ENCODE peak calls at places on chromosomes 13 and 19, in eight cellular contexts. One of them, this sample, is unnamed.

GRCh38 chr19:39363909-39364457 is 21.8 kb downstream of the SAMD4B start:
- DNase-seq in activated naive CD8-positive, alpha-beta T cell treated with anti-CD3 and anti-CD28 coated beads, Interleukin-2, amount 50 U/mL, for 16 hours: no peak
- DNase-seq in activated CD4-positive, alpha-beta T cell treated with anti-CD3 and anti-CD28 coated beads, Interleukin-2, amount 10 ng/mL, durations not matched to agents 7 days and 5 days: no peak
- DNase-seq in endothelial cell: no peak
- DNase-seq in RPMI7951: peak
- DNase-seq in cardiac muscle cell: no peak
- DNase-seq in nephron progenitor cell: no peak
- DNase-seq in HEK293T: no peak
- DNase-seq in this sample: no peak

GRCh38 chr13:49323344-49323743 is 75.6 kb downstream of the CDADC1 start:
- DNase-seq in HEK293T: no peak
- DNase-seq in RPMI7951: no peak
- DNase-seq in endothelial cell: no peak
- DNase-seq in activated CD4-positive, alpha-beta T cell treated with anti-CD3 and anti-CD28 coated beads, Interleukin-2, amount 10 ng/mL, durations not matched to agents 7 days and 5 days: no peak
- DNase-seq in cardiac muscle cell: no peak
- DNase-seq in nephron progenitor cell: no peak
- DNase-seq in activated naive CD8-positive, alpha-beta T cell treated with anti-CD3 and anti-CD28 coated beads, Interleukin-2, amount 50 U/mL, for 16 hours: no peak
- DNase-seq in this sample: no peak

GRCh38 chr19:6744381-6745288 is 5.2 kb downstream of the TRIP10 start:
- DNase-seq in endothelial cell: no peak
- DNase-seq in cardiac muscle cell: peak
- DNase-seq in RPMI7951: peak
- DNase-seq in HEK293T: peak
- DNase-seq in nephron progenitor cell: no peak
- DNase-seq in activated naive CD8-positive, alpha-beta T cell treated with anti-CD3 and anti-CD28 coated beads, Interleukin-2, amount 50 U/mL, for 16 hours: no peak
- DNase-seq in activated CD4-positive, alpha-beta T cell treated with anti-CD3 and anti-CD28 coated beads, Interleukin-2, amount 10 ng/mL, durations not matched to agents 7 days and 5 days: no peak
- DNase-seq in this sample: no peak

GRCh38 chr13:30002577-30002976 is 152.2 kb upstream of the UBL3 start:
- DNase-seq in RPMI7951: peak
- DNase-seq in HEK293T: no peak
- DNase-seq in endothelial cell: no peak
- DNase-seq in activated CD4-positive, alpha-beta T cell treated with anti-CD3 and anti-CD28 coated beads, Interleukin-2, amount 10 ng/mL, durations not matched to agents 7 days and 5 days: no peak
- DNase-seq in nephron progenitor cell: no peak
- DNase-seq in activated naive CD8-positive, alpha-beta T cell treated with anti-CD3 and anti-CD28 coated beads, Interleukin-2, amount 50 U/mL, for 16 hours: no peak
- DNase-seq in cardiac muscle cell: no peak
- DNase-seq in this sample: no peak

GRCh38 chr13:79861731-79862130 is 380.8 kb downstream of the NDFIP2 start:
- DNase-seq in RPMI7951: no peak
- DNase-seq in nephron progenitor cell: no peak
- DNase-seq in cardiac muscle cell: no peak
- DNase-seq in activated CD4-positive, alpha-beta T cell treated with anti-CD3 and anti-CD28 coated beads, Interleukin-2, amount 10 ng/mL, durations not matched to agents 7 days and 5 days: no peak
- DNase-seq in endothelial cell: no peak
- DNase-seq in HEK293T: no peak
- DNase-seq in activated naive CD8-positive, alpha-beta T cell treated with anti-CD3 and anti-CD28 coated beads, Interleukin-2, amount 50 U/mL, for 16 hours: no peak
- DNase-seq in this sample: no peak

GRCh38 chr13:37984357-37984756 is 114.8 kb upstream of the TRPC4 start:
- DNase-seq in cardiac muscle cell: no peak
- DNase-seq in activated CD4-positive, alpha-beta T cell treated with anti-CD3 and anti-CD28 coated beads, Interleukin-2, amount 10 ng/mL, durations not matched to agents 7 days and 5 days: no peak
- DNase-seq in activated naive CD8-positive, alpha-beta T cell treated with anti-CD3 and anti-CD28 coated beads, Interleukin-2, amount 50 U/mL, for 16 hours: no peak
- DNase-seq in RPMI7951: no peak
- DNase-seq in HEK293T: no peak
- DNase-seq in endothelial cell: no peak
- DNase-seq in nephron progenitor cell: no peak
- DNase-seq in this sample: no peak

GRCh38 chr19:13012690-13013608 is 17.7 kb downstream of the NFIX start:
- DNase-seq in cardiac muscle cell: no peak
- DNase-seq in RPMI7951: peak
- DNase-seq in endothelial cell: no peak
- DNase-seq in nephron progenitor cell: no peak
- DNase-seq in HEK293T: no peak
- DNase-seq in activated CD4-positive, alpha-beta T cell treated with anti-CD3 and anti-CD28 coated beads, Interleukin-2, amount 10 ng/mL, durations not matched to agents 7 days and 5 days: peak
- DNase-seq in activated naive CD8-positive, alpha-beta T cell treated with anti-CD3 and anti-CD28 coated beads, Interleukin-2, amount 50 U/mL, for 16 hours: no peak
- DNase-seq in this sample: no peak

GRCh38 chr19:21587117-21587461 is 81.7 kb downstream of the ZNF429 start:
- DNase-seq in cardiac muscle cell: no peak
- DNase-seq in HEK293T: no peak
- DNase-seq in RPMI7951: no peak
- DNase-seq in nephron progenitor cell: no peak
- DNase-seq in activated naive CD8-positive, alpha-beta T cell treated with anti-CD3 and anti-CD28 coated beads, Interleukin-2, amount 50 U/mL, for 16 hours: no peak
- DNase-seq in activated CD4-positive, alpha-beta T cell treated with anti-CD3 and anti-CD28 coated beads, Interleukin-2, amount 10 ng/mL, durations not matched to agents 7 days and 5 days: no peak
- DNase-seq in endothelial cell: no peak
- DNase-seq in this sample: no peak

GRCh38 chr13:94996445-94996844 is 284.1 kb upstream of the SOX21 start:
- DNase-seq in activated CD4-positive, alpha-beta T cell treated with anti-CD3 and anti-CD28 coated beads, Interleukin-2, amount 10 ng/mL, durations not matched to agents 7 days and 5 days: no peak
- DNase-seq in nephron progenitor cell: no peak
- DNase-seq in cardiac muscle cell: no peak
- DNase-seq in RPMI7951: no peak
- DNase-seq in HEK293T: no peak
- DNase-seq in activated naive CD8-positive, alpha-beta T cell treated with anti-CD3 and anti-CD28 coated beads, Interleukin-2, amount 50 U/mL, for 16 hours: no peak
- DNase-seq in endothelial cell: no peak
- DNase-seq in this sample: no peak

GRCh38 chr13:110965038-110965754 is 50.3 kb upstream of the ANKRD10 start:
- DNase-seq in activated CD4-positive, alpha-beta T cell treated with anti-CD3 and anti-CD28 coated beads, Interleukin-2, amount 10 ng/mL, durations not matched to agents 7 days and 5 days: peak
- DNase-seq in HEK293T: no peak
- DNase-seq in endothelial cell: no peak
- DNase-seq in RPMI7951: peak
- DNase-seq in nephron progenitor cell: no peak
- DNase-seq in cardiac muscle cell: no peak
- DNase-seq in activated naive CD8-positive, alpha-beta T cell treated with anti-CD3 and anti-CD28 coated beads, Interleukin-2, amount 50 U/mL, for 16 hours: no peak
- DNase-seq in this sample: peak

GRCh38 chr13:113929628-113930615 is 44.0 kb downstream of the C13orf46 start:
- DNase-seq in activated CD4-positive, alpha-beta T cell treated with anti-CD3 and anti-CD28 coated beads, Interleukin-2, amount 10 ng/mL, durations not matched to agents 7 days and 5 days: no peak
- DNase-seq in nephron progenitor cell: no peak
- DNase-seq in RPMI7951: no peak
- DNase-seq in activated naive CD8-positive, alpha-beta T cell treated with anti-CD3 and anti-CD28 coated beads, Interleukin-2, amount 50 U/mL, for 16 hours: no peak
- DNase-seq in endothelial cell: no peak
- DNase-seq in cardiac muscle cell: no peak
- DNase-seq in HEK293T: no peak
- DNase-seq in this sample: no peak

GRCh38 chr19:17406039-17406886 is 833 bp upstream of the BST2 start:
- DNase-seq in endothelial cell: no peak
- DNase-seq in RPMI7951: peak
- DNase-seq in HEK293T: no peak
- DNase-seq in activated naive CD8-positive, alpha-beta T cell treated with anti-CD3 and anti-CD28 coated beads, Interleukin-2, amount 50 U/mL, for 16 hours: no peak
- DNase-seq in nephron progenitor cell: no peak
- DNase-seq in cardiac muscle cell: no peak
- DNase-seq in activated CD4-positive, alpha-beta T cell treated with anti-CD3 and anti-CD28 coated beads, Interleukin-2, amount 10 ng/mL, durations not matched to agents 7 days and 5 days: peak
- DNase-seq in this sample: no peak

GRCh38 chr19:49952475-49952829 is 8.5 kb downstream of the SIGLEC11 start:
- DNase-seq in HEK293T: no peak
- DNase-seq in endothelial cell: no peak
- DNase-seq in RPMI7951: no peak
- DNase-seq in cardiac muscle cell: no peak
- DNase-seq in activated naive CD8-positive, alpha-beta T cell treated with anti-CD3 and anti-CD28 coated beads, Interleukin-2, amount 50 U/mL, for 16 hours: no peak
- DNase-seq in nephron progenitor cell: no peak
- DNase-seq in activated CD4-positive, alpha-beta T cell treated with anti-CD3 and anti-CD28 coated beads, Interleukin-2, amount 10 ng/mL, durations not matched to agents 7 days and 5 days: no peak
- DNase-seq in this sample: no peak

GRCh38 chr13:73303858-73304257 is 245.1 kb downstream of the KLF5 start:
- DNase-seq in activated CD4-positive, alpha-beta T cell treated with anti-CD3 and anti-CD28 coated beads, Interleukin-2, amount 10 ng/mL, durations not matched to agents 7 days and 5 days: no peak
- DNase-seq in HEK293T: no peak
- DNase-seq in RPMI7951: no peak
- DNase-seq in activated naive CD8-positive, alpha-beta T cell treated with anti-CD3 and anti-CD28 coated beads, Interleukin-2, amount 50 U/mL, for 16 hours: no peak
- DNase-seq in endothelial cell: no peak
- DNase-seq in nephron progenitor cell: no peak
- DNase-seq in cardiac muscle cell: no peak
- DNase-seq in this sample: no peak

GRCh38 chr19:14473073-14473790 is 1.9 kb downstream of the PTGER1 start:
- DNase-seq in endothelial cell: no peak
- DNase-seq in activated naive CD8-positive, alpha-beta T cell treated with anti-CD3 and anti-CD28 coated beads, Interleukin-2, amount 50 U/mL, for 16 hours: no peak
- DNase-seq in RPMI7951: no peak
- DNase-seq in cardiac muscle cell: no peak
- DNase-seq in activated CD4-positive, alpha-beta T cell treated with anti-CD3 and anti-CD28 coated beads, Interleukin-2, amount 10 ng/mL, durations not matched to agents 7 days and 5 days: no peak
- DNase-seq in nephron progenitor cell: no peak
- DNase-seq in HEK293T: no peak
- DNase-seq in this sample: no peak

GRCh38 chr13:75151081-75151643 is 330.8 kb downstream of the TBC1D4 start:
- DNase-seq in RPMI7951: no peak
- DNase-seq in endothelial cell: no peak
- DNase-seq in HEK293T: no peak
- DNase-seq in activated naive CD8-positive, alpha-beta T cell treated with anti-CD3 and anti-CD28 coated beads, Interleukin-2, amount 50 U/mL, for 16 hours: no peak
- DNase-seq in cardiac muscle cell: no peak
- DNase-seq in activated CD4-positive, alpha-beta T cell treated with anti-CD3 and anti-CD28 coated beads, Interleukin-2, amount 10 ng/mL, durations not matched to agents 7 days and 5 days: no peak
- DNase-seq in nephron progenitor cell: no peak
- DNase-seq in this sample: no peak

GRCh38 chr19:35249146-35249847 is 495 bp downstream of the LSR start:
- DNase-seq in activated naive CD8-positive, alpha-beta T cell treated with anti-CD3 and anti-CD28 coated beads, Interleukin-2, amount 50 U/mL, for 16 hours: no peak
- DNase-seq in cardiac muscle cell: no peak
- DNase-seq in HEK293T: no peak
- DNase-seq in activated CD4-positive, alpha-beta T cell treated with anti-CD3 and anti-CD28 coated beads, Interleukin-2, amount 10 ng/mL, durations not matched to agents 7 days and 5 days: no peak
- DNase-seq in nephron progenitor cell: no peak
- DNase-seq in RPMI7951: no peak
- DNase-seq in endothelial cell: no peak
- DNase-seq in this sample: no peak

GRCh38 chr13:23748591-23748990 is 140.6 kb downstream of the MIPEP start:
- DNase-seq in cardiac muscle cell: no peak
- DNase-seq in nephron progenitor cell: no peak
- DNase-seq in RPMI7951: no peak
- DNase-seq in activated naive CD8-positive, alpha-beta T cell treated with anti-CD3 and anti-CD28 coated beads, Interleukin-2, amount 50 U/mL, for 16 hours: no peak
- DNase-seq in endothelial cell: no peak
- DNase-seq in activated CD4-positive, alpha-beta T cell treated with anti-CD3 and anti-CD28 coated beads, Interleukin-2, amount 10 ng/mL, durations not matched to agents 7 days and 5 days: no peak
- DNase-seq in HEK293T: no peak
- DNase-seq in this sample: no peak

GRCh38 chr13:64855506-64855905 is 2374.6 kb downstream of the PCDH9 start:
- DNase-seq in activated CD4-positive, alpha-beta T cell treated with anti-CD3 and anti-CD28 coated beads, Interleukin-2, amount 10 ng/mL, durations not matched to agents 7 days and 5 days: no peak
- DNase-seq in RPMI7951: peak
- DNase-seq in nephron progenitor cell: no peak
- DNase-seq in activated naive CD8-positive, alpha-beta T cell treated with anti-CD3 and anti-CD28 coated beads, Interleukin-2, amount 50 U/mL, for 16 hours: no peak
- DNase-seq in cardiac muscle cell: peak
- DNase-seq in HEK293T: no peak
- DNase-seq in endothelial cell: no peak
- DNase-seq in this sample: no peak

GRCh38 chr19:54674021-54674617 is 11.3 kb downstream of the LILRB4 start:
- DNase-seq in endothelial cell: no peak
- DNase-seq in HEK293T: no peak
- DNase-seq in cardiac muscle cell: no peak
- DNase-seq in activated CD4-positive, alpha-beta T cell treated with anti-CD3 and anti-CD28 coated beads, Interleukin-2, amount 10 ng/mL, durations not matched to agents 7 days and 5 days: peak
- DNase-seq in nephron progenitor cell: no peak
- DNase-seq in RPMI7951: peak
- DNase-seq in activated naive CD8-positive, alpha-beta T cell treated with anti-CD3 and anti-CD28 coated beads, Interleukin-2, amount 50 U/mL, for 16 hours: no peak
- DNase-seq in this sample: no peak

GRCh38 chr19:50658438-50659317 is 9.4 kb downstream of the C19orf81 start:
- DNase-seq in activated naive CD8-positive, alpha-beta T cell treated with anti-CD3 and anti-CD28 coated beads, Interleukin-2, amount 50 U/mL, for 16 hours: peak
- DNase-seq in RPMI7951: peak
- DNase-seq in HEK293T: peak
- DNase-seq in nephron progenitor cell: peak
- DNase-seq in cardiac muscle cell: peak
- DNase-seq in activated CD4-positive, alpha-beta T cell treated with anti-CD3 and anti-CD28 coated beads, Interleukin-2, amount 10 ng/mL, durations not matched to agents 7 days and 5 days: peak
- DNase-seq in endothelial cell: peak
- DNase-seq in this sample: peak

GRCh38 chr13:28918030-28918429 is 97.9 kb downstream of the MTUS2 start:
- DNase-seq in endothelial cell: no peak
- DNase-seq in RPMI7951: no peak
- DNase-seq in HEK293T: no peak
- DNase-seq in activated naive CD8-positive, alpha-beta T cell treated with anti-CD3 and anti-CD28 coated beads, Interleukin-2, amount 50 U/mL, for 16 hours: no peak
- DNase-seq in nephron progenitor cell: no peak
- DNase-seq in activated CD4-positive, alpha-beta T cell treated with anti-CD3 and anti-CD28 coated beads, Interleukin-2, amount 10 ng/mL, durations not matched to agents 7 days and 5 days: no peak
- DNase-seq in cardiac muscle cell: no peak
- DNase-seq in this sample: no peak

GRCh38 chr13:44312898-44313551 is 60.6 kb upstream of the SERP2 start:
- DNase-seq in endothelial cell: no peak
- DNase-seq in HEK293T: no peak
- DNase-seq in activated CD4-positive, alpha-beta T cell treated with anti-CD3 and anti-CD28 coated beads, Interleukin-2, amount 10 ng/mL, durations not matched to agents 7 days and 5 days: no peak
- DNase-seq in activated naive CD8-positive, alpha-beta T cell treated with anti-CD3 and anti-CD28 coated beads, Interleukin-2, amount 50 U/mL, for 16 hours: no peak
- DNase-seq in nephron progenitor cell: no peak
- DNase-seq in RPMI7951: peak
- DNase-seq in cardiac muscle cell: no peak
- DNase-seq in this sample: no peak

GRCh38 chr13:39144941-39145533 is 106.8 kb downstream of the NHLRC3 start:
- DNase-seq in cardiac muscle cell: peak
- DNase-seq in activated naive CD8-positive, alpha-beta T cell treated with anti-CD3 and anti-CD28 coated beads, Interleukin-2, amount 50 U/mL, for 16 hours: no peak
- DNase-seq in RPMI7951: peak
- DNase-seq in activated CD4-positive, alpha-beta T cell treated with anti-CD3 and anti-CD28 coated beads, Interleukin-2, amount 10 ng/mL, durations not matched to agents 7 days and 5 days: peak
- DNase-seq in endothelial cell: peak
- DNase-seq in nephron progenitor cell: peak
- DNase-seq in HEK293T: peak
- DNase-seq in this sample: peak

GRCh38 chr19:13398780-13399726 is 107.2 kb downstream of the CACNA1A start:
- DNase-seq in activated CD4-positive, alpha-beta T cell treated with anti-CD3 and anti-CD28 coated beads, Interleukin-2, amount 10 ng/mL, durations not matched to agents 7 days and 5 days: no peak
- DNase-seq in RPMI7951: peak
- DNase-seq in endothelial cell: no peak
- DNase-seq in cardiac muscle cell: no peak
- DNase-seq in nephron progenitor cell: no peak
- DNase-seq in HEK293T: no peak
- DNase-seq in activated naive CD8-positive, alpha-beta T cell treated with anti-CD3 and anti-CD28 coated beads, Interleukin-2, amount 50 U/mL, for 16 hours: no peak
- DNase-seq in this sample: no peak

GRCh38 chr13:21326155-21327030 is 132.7 kb downstream of the ZDHHC20 start:
- DNase-seq in activated CD4-positive, alpha-beta T cell treated with anti-CD3 and anti-CD28 coated beads, Interleukin-2, amount 10 ng/mL, durations not matched to agents 7 days and 5 days: no peak
- DNase-seq in endothelial cell: no peak
- DNase-seq in RPMI7951: peak
- DNase-seq in HEK293T: no peak
- DNase-seq in cardiac muscle cell: peak
- DNase-seq in activated naive CD8-positive, alpha-beta T cell treated with anti-CD3 and anti-CD28 coated beads, Interleukin-2, amount 50 U/mL, for 16 hours: no peak
- DNase-seq in nephron progenitor cell: peak
- DNase-seq in this sample: no peak

GRCh38 chr13:53200498-53201453 is 172.2 kb downstream of the OLFM4 start:
- DNase-seq in endothelial cell: peak
- DNase-seq in activated naive CD8-positive, alpha-beta T cell treated with anti-CD3 and anti-CD28 coated beads, Interleukin-2, amount 50 U/mL, for 16 hours: no peak
- DNase-seq in activated CD4-positive, alpha-beta T cell treated with anti-CD3 and anti-CD28 coated beads, Interleukin-2, amount 10 ng/mL, durations not matched to agents 7 days and 5 days: no peak
- DNase-seq in HEK293T: no peak
- DNase-seq in RPMI7951: no peak
- DNase-seq in nephron progenitor cell: peak
- DNase-seq in cardiac muscle cell: peak
- DNase-seq in this sample: no peak

GRCh38 chr19:1807030-1807694 is 4.9 kb downstream of the ATP8B3 start:
- DNase-seq in nephron progenitor cell: no peak
- DNase-seq in activated naive CD8-positive, alpha-beta T cell treated with anti-CD3 and anti-CD28 coated beads, Interleukin-2, amount 50 U/mL, for 16 hours: no peak
- DNase-seq in endothelial cell: no peak
- DNase-seq in RPMI7951: no peak
- DNase-seq in HEK293T: no peak
- DNase-seq in activated CD4-positive, alpha-beta T cell treated with anti-CD3 and anti-CD28 coated beads, Interleukin-2, amount 10 ng/mL, durations not matched to agents 7 days and 5 days: no peak
- DNase-seq in cardiac muscle cell: no peak
- DNase-seq in this sample: no peak